ENCODE peak calls at places on chromosomes 5 and 9, in ten cellular contexts. W is stomach, X is HepG2, C is breast epithelium, Q is GM23338, D is GM12878, J is transverse colon, N is HCT116, M is H1, S is Panc1. B is an unnamed sample.
A peak's percentile ranks its signal among the peaks of the same experiment; 100 is the strongest.

GRCh38 chr5:147554285-147554817 is 44.5 kb upstream of the DPYSL3 start:
- DNase-seq in W (no peak), X (no peak), C (no peak), Q (no peak), D (no peak), J (no peak), N (no peak), M (no peak), S (no peak), B (no peak)

GRCh38 chr9:98575379-98576346 is 133.1 kb downstream of the GABBR2 start:
- DNase-seq in W (peak; percentile 19), X (no peak), C (no peak), Q (no peak), D (peak; percentile 86), J (no peak), N (no peak), M (no peak), S (no peak), B (peak; percentile 58)

GRCh38 chr9:88927510-88927909 is 63.8 kb upstream of the S1PR3 start:
- DNase-seq in W (no peak), X (no peak), C (no peak), Q (no peak), D (no peak), J (no peak), N (no peak), M (no peak), S (no peak), B (peak; percentile 25)

GRCh38 chr9:37026085-37026935 is 7.8 kb downstream of the PAX5 start:
- DNase-seq in W (no peak), X (no peak), C (no peak), Q (peak; percentile 70), D (no peak), J (no peak), N (no peak), M (no peak), S (no peak), B (no peak)

GRCh38 chr5:95219411-95219810 is 65.5 kb downstream of the MCTP1 start:
- DNase-seq in W (no peak), X (no peak), C (no peak), Q (peak; percentile 3), D (no peak), J (no peak), N (no peak), M (no peak), S (no peak), B (no peak)

GRCh38 chr5:5560016-5560415 is 137.5 kb downstream of the ICE1 start:
- DNase-seq in W (no peak), X (no peak), C (no peak), Q (no peak), D (no peak), J (no peak), N (no peak), M (no peak), S (no peak), B (no peak)

GRCh38 chr5:172714491-172715420 is 56.2 kb downstream of the DUSP1 start:
- DNase-seq in W (peak; percentile 79), X (peak; percentile 91), C (peak; percentile 71), Q (peak; percentile 89), D (no peak), J (peak; percentile 78), N (peak; percentile 67), M (no peak), S (peak; percentile 47), B (peak; percentile 62)

GRCh38 chr9:18146329-18146728 is 327.6 kb upstream of the ADAMTSL1 start:
- DNase-seq in W (no peak), X (no peak), C (no peak), Q (no peak), D (no peak), J (no peak), N (no peak), M (no peak), S (no peak), B (no peak)

GRCh38 chr9:14423816-14424261 is 109.9 kb upstream of the NFIB start:
- DNase-seq in W (no peak), X (no peak), C (no peak), Q (peak; percentile 70), D (no peak), J (no peak), N (no peak), M (no peak), S (no peak), B (no peak)

GRCh38 chr5:42842860-42843641 is 31.4 kb upstream of the SELENOP start:
- DNase-seq in W (no peak), X (no peak), C (no peak), Q (no peak), D (no peak), J (no peak), N (no peak), M (no peak), S (no peak), B (no peak)

GRCh38 chr5:38854907-38855306 is 9.1 kb downstream of the OSMR start:
- DNase-seq in W (no peak), X (no peak), C (no peak), Q (no peak), D (no peak), J (no peak), N (no peak), M (no peak), S (no peak), B (no peak)

GRCh38 chr5:44536650-44537260 is 147.5 kb upstream of the FGF10 start:
- DNase-seq in W (peak; percentile 30), X (peak; percentile 25), C (no peak), Q (peak; percentile 79), D (no peak), J (no peak), N (peak; percentile 53), M (no peak), S (peak; percentile 18), B (peak; percentile 6)

GRCh38 chr9:35814841-35815543 is at the start of gene HINT2:
- DNase-seq in W (peak; percentile 97), X (peak; percentile 99), C (peak; percentile 95), Q (peak; percentile 100), D (peak; percentile 95), J (peak; percentile 99), N (peak; percentile 98), M (peak; percentile 93), S (peak; percentile 91), B (peak; percentile 94)

GRCh38 chr9:35812025-35812602 is at the start of gene SPAG8:
- DNase-seq in W (peak; percentile 94), X (peak; percentile 93), C (peak; percentile 89), Q (peak; percentile 99), D (peak; percentile 90), J (peak; percentile 95), N (peak; percentile 38), M (peak; percentile 85), S (peak; percentile 75), B (peak; percentile 88)

GRCh38 chr9:35813434-35814105 is 1.3 kb downstream of the HINT2 start:
- DNase-seq in W (no peak), X (peak; percentile 73), C (no peak), Q (peak; percentile 85), D (no peak), J (no peak), N (peak; percentile 42), M (no peak), S (no peak), B (no peak)

GRCh38 chr9:35816708-35817107 is 1.9 kb upstream of the HINT2 start:
- DNase-seq in W (no peak), X (peak; percentile 50), C (no peak), Q (peak; percentile 78), D (no peak), J (no peak), N (no peak), M (no peak), S (no peak), B (no peak)

DNA sequence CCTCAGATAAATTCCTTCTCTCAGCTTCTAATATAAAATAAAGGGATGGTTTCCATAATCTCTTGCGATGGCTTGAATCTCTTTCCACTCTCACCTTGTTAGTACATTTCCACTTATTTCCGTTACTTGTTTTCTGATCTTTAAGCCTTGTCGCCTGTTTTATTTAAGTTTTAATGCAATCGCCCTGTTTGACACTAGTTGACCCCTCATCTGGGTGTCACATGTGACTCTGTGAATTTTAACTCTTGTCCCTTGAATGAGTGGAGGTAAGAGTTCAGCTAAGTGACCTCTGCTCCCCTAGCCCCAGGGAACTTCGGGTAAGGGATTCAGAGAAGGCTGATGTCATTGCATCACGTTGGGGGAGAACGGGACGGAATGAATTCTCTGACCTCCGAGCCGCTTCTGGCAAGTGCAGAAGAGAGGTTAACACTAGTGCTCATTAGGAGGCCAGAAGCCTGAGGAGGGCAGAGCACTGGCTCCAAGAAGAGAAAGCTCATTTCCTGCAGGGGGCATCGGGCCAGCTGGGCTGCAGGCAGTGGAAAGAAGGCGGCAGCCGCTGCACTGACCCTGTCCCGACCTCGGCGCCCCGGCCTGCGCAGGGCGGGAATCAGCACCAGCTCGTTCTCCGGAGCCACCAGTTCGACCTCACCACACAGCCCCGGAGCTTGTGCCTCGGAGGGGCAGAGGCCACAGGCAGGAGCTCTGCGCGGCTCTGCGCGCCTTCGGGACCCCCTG is 569 bp downstream of the HINT2 start:
- DNase-seq in W (peak; percentile 74), X (peak; percentile 84), C (peak; percentile 70), Q (peak; percentile 87), D (no peak), J (peak; percentile 75), N (no peak), M (no peak), S (no peak), B (no peak)
- TF ChIP-seq POLR2AphosphoS5 in W (no peak), X (peak; percentile 89), C (no peak), Q (no peak), D (no peak), J (peak; percentile 42), N (no peak), M (peak; percentile 78), S (peak; percentile 0), B (no peak)

GRCh38 chr9:127201731-127202130 is 62.8 kb upstream of the GARNL3 start:
- DNase-seq in W (no peak), X (no peak), C (no peak), Q (no peak), D (no peak), J (no peak), N (no peak), M (no peak), S (no peak), B (no peak)
- TF ChIP-seq POLR2AphosphoS5 in W (no peak), X (no peak), C (no peak), Q (no peak), D (no peak), J (no peak), N (no peak), M (no peak), S (no peak), B (no peak)

GRCh38 chr5:160923927-160924705 is 72.1 kb upstream of the ATP10B start:
- DNase-seq in W (peak; percentile 95), X (peak; percentile 67), C (no peak), Q (peak; percentile 40), D (no peak), J (peak; percentile 85), N (no peak), M (no peak), S (no peak), B (no peak)
- TF ChIP-seq POLR2AphosphoS5 in W (peak; percentile 91), X (no peak), C (no peak), Q (no peak), D (no peak), J (no peak), N (no peak), M (no peak), S (no peak), B (no peak)

GRCh38 chr9:113233146-113233545 is 11.8 kb downstream of the SLC31A1 start:
- DNase-seq in W (no peak), X (no peak), C (no peak), Q (no peak), D (no peak), J (no peak), N (no peak), M (no peak), S (no peak), B (no peak)
- TF ChIP-seq POLR2AphosphoS5 in W (no peak), X (no peak), C (no peak), Q (no peak), D (no peak), J (no peak), N (no peak), M (no peak), S (no peak), B (no peak)

GRCh38 chr5:79990598-79991507 is at the start of gene MTX3:
- DNase-seq in W (peak; percentile 79), X (peak; percentile 84), C (peak; percentile 76), Q (peak; percentile 98), D (peak; percentile 57), J (peak; percentile 83), N (peak; percentile 61), M (peak; percentile 73), S (peak; percentile 41), B (peak; percentile 54)
- TF ChIP-seq POLR2AphosphoS5 in W (peak; percentile 50), X (peak; percentile 63), C (peak; percentile 70), Q (peak; percentile 65), D (peak; percentile 63), J (peak; percentile 24), N (peak; percentile 74), M (peak; percentile 77), S (peak; percentile 66), B (peak; percentile 44)

B was measured in GM12891.